ENCODE peak calls at places on chromosome 18, in six cellular contexts. D is GM06990; R is NCI-H774; C is CD4-positive, CD25-positive, alpha-beta regulatory T cell; E is kidney glomerular epithelial cell; F is cardiac muscle cell. N is an unnamed sample.
A peak's percentile ranks its signal among the peaks of the same experiment; 100 is the strongest.

GRCh38 chr18:30328839-30329238 is 713.7 kb downstream of the DSC3 start:
- DNase-seq in E (peak; percentile 36), F (no peak), R (no peak), C (no peak), D (no peak), N (no peak)

GRCh38 chr18:27763936-27764335 is 413.0 kb downstream of the CDH2 start:
- DNase-seq in R (no peak), F (no peak), C (no peak), D (no peak), E (no peak), N (no peak)

GRCh38 chr18:38047820-38048219 is 482.2 kb upstream of the CELF4 start:
- DNase-seq in F (no peak), D (no peak), R (no peak), C (no peak), E (no peak), N (no peak)

GRCh38 chr18:8745355-8746014 is 40.1 kb downstream of the MTCL1 start:
- DNase-seq in D (no peak), F (no peak), C (no peak), E (no peak), R (no peak), N (no peak)

GRCh38 chr18:56563568-56563967 is 74.8 kb downstream of the TXNL1 start:
- DNase-seq in F (no peak), C (no peak), E (no peak), R (no peak), D (no peak), N (no peak)

GRCh38 chr18:49590608-49591007 is 28.8 kb downstream of the LIPG start:
- DNase-seq in E (no peak), F (no peak), C (no peak), D (no peak), R (no peak), N (no peak)

GRCh38 chr18:79069792-79070151 is 578 bp downstream of the ATP9B start:
- DNase-seq in F (no peak), D (no peak), C (no peak), R (no peak), E (no peak), N (no peak)

GRCh38 chr18:64409511-64409910 is 260.6 kb upstream of the LINC00305 start:
- DNase-seq in C (no peak), F (peak; percentile 1), R (no peak), E (no peak), D (no peak), N (no peak)

GRCh38 chr18:29184654-29185053 is 1007.7 kb upstream of the CDH2 start:
- DNase-seq in D (no peak), F (peak; percentile 17), C (no peak), E (no peak), R (no peak), N (no peak)

GRCh38 chr18:47928466-47928865 is 2.0 kb downstream of the SMAD2 start:
- DNase-seq in C (peak; percentile 18), F (peak; percentile 87), E (no peak), R (no peak), D (no peak), N (no peak)

GRCh38 chr18:48203288-48203945 is 205.8 kb downstream of the ZBTB7C start:
- DNase-seq in D (no peak), C (no peak), R (no peak), F (no peak), E (no peak), N (no peak)

GRCh38 chr18:54585743-54586142 is 5.3 kb upstream of the DYNAP start:
- DNase-seq in F (no peak), R (no peak), E (no peak), C (no peak), D (no peak), N (no peak)

GRCh38 chr18:60049172-60049571 is 149.4 kb downstream of the PMAIP1 start:
- DNase-seq in C (no peak), R (no peak), D (no peak), E (no peak), F (no peak), N (no peak)

GRCh38 chr18:44681039-44681595 is 429 bp downstream of the SETBP1 start:
- DNase-seq in F (no peak), C (no peak), D (peak; percentile 18), E (no peak), R (no peak), N (no peak)

GRCh38 chr18:3012920-3013810 is at the start of gene LPIN2:
- DNase-seq in C (peak; percentile 94), D (peak; percentile 98), E (peak; percentile 90), R (peak; percentile 96), F (peak; percentile 99), N (peak; percentile 99)

GRCh38 chr18:5527603-5528002 is 16.2 kb downstream of the EPB41L3 start:
- DNase-seq in D (no peak), R (no peak), F (peak; percentile 87), E (peak; percentile 89), C (no peak), N (no peak)

GRCh38 chr18:48218285-48219022 is 190.7 kb downstream of the ZBTB7C start:
- DNase-seq in D (no peak), E (no peak), C (no peak), R (no peak), F (no peak), N (no peak)

GRCh38 chr18:30618567-30618966 is 424.0 kb downstream of the DSC3 start:
- DNase-seq in F (no peak), E (no peak), C (no peak), R (no peak), D (no peak), N (no peak)

GRCh38 chr18:59900222-59901128 is 679 bp downstream of the PMAIP1 start:
- DNase-seq in R (no peak), D (peak; percentile 63), F (peak; percentile 80), E (peak; percentile 60), C (peak; percentile 78), N (no peak)

GRCh38 chr18:25306671-25307070 is 45.3 kb downstream of the ZNF521 start:
- DNase-seq in F (no peak), R (no peak), E (no peak), D (no peak), C (no peak), N (no peak)

GRCh38 chr18:60962629-60963028 is 370.6 kb upstream of the CDH20 start:
- DNase-seq in D (no peak), R (no peak), F (no peak), E (no peak), C (no peak), N (no peak)

GRCh38 chr18:28086530-28087172 is 90.3 kb downstream of the CDH2 start:
- DNase-seq in E (peak; percentile 46), D (no peak), C (no peak), R (no peak), F (peak; percentile 87), N (no peak)

GRCh38 chr18:56168049-56168781 is 470.2 kb downstream of the TXNL1 start:
- DNase-seq in E (peak; percentile 43), D (no peak), R (no peak), F (peak; percentile 59), C (no peak), N (no peak)

GRCh38 chr18:75624836-75625235 is 197.3 kb upstream of the SMIM21 start:
- DNase-seq in E (no peak), C (no peak), R (no peak), F (no peak), D (no peak), N (no peak)

GRCh38 chr18:51137051-51137729 is 60.3 kb downstream of the MEX3C start:
- DNase-seq in F (no peak), C (no peak), R (no peak), E (no peak), D (no peak), N (peak; percentile 63)

GRCh38 chr18:43279015-43279758 is 1.9 kb upstream of the SYT4 start:
- DNase-seq in D (no peak), F (peak; percentile 44), E (peak; percentile 9), C (peak; percentile 4), R (peak; percentile 95), N (no peak)

GRCh38 chr18:77300579-77300978 is 50.9 kb downstream of the GALR1 start:
- DNase-seq in F (no peak), R (no peak), E (no peak), D (no peak), C (no peak), N (no peak)

GRCh38 chr18:36392163-36392887 is 94.8 kb downstream of the FHOD3 start:
- DNase-seq in C (no peak), E (no peak), D (no peak), R (no peak), F (peak; percentile 45), N (no peak)

GRCh38 chr18:65425366-65425765 is 325.4 kb upstream of the CDH7 start:
- DNase-seq in C (no peak), D (no peak), E (no peak), F (no peak), R (no peak), N (no peak)

GRCh38 chr18:46502444-46502843 is 154.6 kb downstream of the LOXHD1 start:
- DNase-seq in D (no peak), E (no peak), R (no peak), F (peak; percentile 14), C (no peak), N (no peak)

GRCh38 chr18:3468066-3468705 is 18.2 kb downstream of the TGIF1 start:
- DNase-seq in C (no peak), R (no peak), E (no peak), F (no peak), D (no peak), N (no peak)

GRCh38 chr18:42534313-42534712 is 579.3 kb downstream of the PIK3C3 start:
- DNase-seq in F (no peak), D (no peak), C (no peak), R (no peak), E (no peak), N (no peak)

N was measured in cardiac septum.